ENCODE peak calls at places on chromosomes 16 and 17, in seven cellular contexts. Y is natural killer cell; A is activated CD8-positive, alpha-beta T cell treated with anti-CD3 and anti-CD28 coated beads for 36 hours; L is left ventricle myocardium superior; N is WTC11; S is activated CD4-positive, alpha-beta T cell treated with anti-CD3 and anti-CD28 coated beads for 36 hours; E is Right ventricle myocardium inferior. G is an unnamed sample.

GRCh38 chr17:55795098-55795497 is 44.2 kb downstream of the PCTP start:
- ATAC-seq in N (no peak), A (no peak), S (no peak), L (no peak), Y (no peak), E (no peak), G (no peak)

GRCh38 chr16:15492091-15492740 is 57.8 kb downstream of the BMERB1 start:
- ATAC-seq in A (no peak), N (no peak), Y (no peak), E (no peak), L (no peak), S (no peak), G (no peak)

GRCh38 chr16:27189335-27189972 is 13.9 kb upstream of the KDM8 start:
- ATAC-seq in A (peak), E (no peak), Y (no peak), L (no peak), S (no peak), N (peak), G (no peak)

GRCh38 chr17:60604686-60605334 is 4.8 kb downstream of the PPM1D start:
- ATAC-seq in L (peak), A (no peak), S (no peak), Y (no peak), E (no peak), N (no peak), G (no peak)

GRCh38 chr16:11681526-11681925 is 13.3 kb downstream of the SNN start:
- ATAC-seq in A (peak), S (peak), L (peak), N (no peak), Y (peak), E (no peak), G (no peak)

GRCh38 chr17:29124135-29124930 is 55.9 kb downstream of the MYO18A start:
- ATAC-seq in N (peak), E (peak), Y (peak), A (peak), S (peak), L (peak), G (peak)

GRCh38 chr17:1640329-1641064 is 5.0 kb downstream of the SCARF1 start:
- ATAC-seq in E (peak), Y (no peak), N (no peak), S (no peak), L (peak), A (no peak), G (no peak)

GRCh38 chr17:73228748-73229236 is 32.9 kb downstream of the CPSF4L start:
- ATAC-seq in Y (no peak), L (peak), E (peak), S (no peak), N (no peak), A (no peak), G (no peak)

GRCh38 chr17:151886-152859 is 14.8 kb downstream of the SCGB1C2 start:
- ATAC-seq in S (no peak), A (no peak), N (no peak), E (no peak), Y (no peak), L (no peak), G (no peak)

GRCh38 chr16:86768999-86769398 is 190.7 kb downstream of the FOXL1 start:
- ATAC-seq in Y (no peak), S (no peak), A (no peak), L (no peak), N (no peak), E (no peak), G (no peak)

GRCh38 chr17:64532409-64532808 is 25.6 kb downstream of the CEP95 start:
- ATAC-seq in S (no peak), L (peak), E (no peak), N (no peak), A (no peak), Y (no peak), G (no peak)

GRCh38 chr17:40068917-40069750 is 6.4 kb downstream of the THRA start:
- ATAC-seq in E (peak), N (peak), S (peak), A (peak), L (peak), Y (peak), G (peak)

GRCh38 chr16:75138636-75139035 is 9.7 kb upstream of the ZFP1 start:
- ATAC-seq in E (no peak), S (no peak), A (no peak), N (peak), Y (peak), L (no peak), G (no peak)

GRCh38 chr16:77206533-77206932 is 7.3 kb downstream of the SYCE1L start:
- ATAC-seq in L (no peak), E (no peak), S (no peak), N (no peak), A (no peak), Y (no peak), G (no peak)

GRCh38 chr16:23274968-23275367 is 27.1 kb upstream of the SCNN1B start:
- ATAC-seq in L (no peak), A (no peak), N (peak), Y (no peak), S (no peak), E (no peak), G (peak)

GRCh38 chr17:1104222-1104621 is 75.6 kb downstream of the ABR start:
- ATAC-seq in A (no peak), L (peak), E (peak), N (no peak), Y (no peak), S (no peak), G (no peak)

GRCh38 chr17:73628642-73629552 is 15.3 kb downstream of the SDK2 start:
- ATAC-seq in N (peak), S (no peak), A (no peak), Y (no peak), E (no peak), L (no peak), G (no peak)

GRCh38 chr16:8868272-8869211 is at the start of gene CARHSP1:
- ATAC-seq in A (peak), E (peak), S (peak), Y (peak), L (peak), N (peak), G (peak)

GRCh38 chr17:43601280-43602050 is 55.3 kb upstream of the ETV4 start:
- ATAC-seq in E (peak), Y (no peak), A (no peak), S (no peak), N (no peak), L (peak), G (no peak)

GRCh38 chr17:26963163-26963503 is 330.8 kb upstream of the WSB1 start:
- ATAC-seq in Y (no peak), A (no peak), N (no peak), L (no peak), E (no peak), S (no peak), G (no peak)

GRCh38 chr16:56667581-56668571 is at the start of gene MT1G:
- ATAC-seq in L (peak), Y (peak), N (peak), E (peak), S (peak), A (peak), G (peak)

GRCh38 chr17:1643293-1643998 is 2.1 kb downstream of the SCARF1 start:
- ATAC-seq in L (peak), E (no peak), S (peak), N (peak), A (peak), Y (peak), G (no peak)

GRCh38 chr16:1773703-1774455 is 945 bp upstream of the MRPS34 start:
- ATAC-seq in S (peak), N (peak), E (no peak), A (no peak), L (no peak), Y (no peak), G (peak)

G was measured in SK-N-SH treated with all-trans-retinoic acid at 6 μM for 48 hours.